ENCODE peak calls at places on chromosomes 7 and 10, in four cellular contexts. W is cardiac septum, E is cardiac fibroblast, X is body of pancreas. K is an unnamed sample.
A peak's percentile ranks its signal among the peaks of the same experiment; 100 is the strongest.

GRCh38 chr7:132458685-132459084 is 117.6 kb downstream of the PLXNA4 start:
- DNase-seq in W (no peak), E (no peak), X (no peak), K (no peak)

GRCh38 chr10:103147645-103148044 is 45.4 kb downstream of the NT5C2 start:
- DNase-seq in W (no peak), E (no peak), X (no peak), K (no peak)

GRCh38 chr7:151632750-151633515 is 113.2 kb upstream of the RHEB start:
- DNase-seq in W (peak; percentile 86), E (peak; percentile 67), X (peak; percentile 57), K (peak; percentile 44)

GRCh38 chr7:42843209-42843800 is 68.6 kb downstream of the C7orf25 start:
- DNase-seq in W (no peak), E (peak; percentile 65), X (peak; percentile 51), K (no peak)

GRCh38 chr7:45224832-45225231 is 67.2 kb downstream of the RAMP3 start:
- DNase-seq in W (no peak), E (no peak), X (no peak), K (no peak)

GRCh38 chr10:88541116-88541626 is 41.9 kb downstream of the RNLS start:
- DNase-seq in W (no peak), E (peak; percentile 72), X (no peak), K (no peak)

GRCh38 chr7:2521952-2522591 is 2.5 kb downstream of the LFNG start:
- DNase-seq in W (no peak), E (peak; percentile 57), X (peak; percentile 64), K (peak; percentile 66)

GRCh38 chr7:26013551-26014083 is 138.4 kb upstream of the NFE2L3 start:
- DNase-seq in W (no peak), E (no peak), X (no peak), K (no peak)

GRCh38 chr7:90952649-90952991 is 311.6 kb upstream of the FZD1 start:
- DNase-seq in W (no peak), E (no peak), X (no peak), K (no peak)

GRCh38 chr7:42454006-42454405 is 217.0 kb upstream of the GLI3 start:
- DNase-seq in W (no peak), E (no peak), X (no peak), K (no peak)

GRCh38 chr7:77979219-77979618 is 180.6 kb downstream of the PHTF2 start:
- DNase-seq in W (no peak), E (no peak), X (no peak), K (no peak)

GRCh38 chr10:79505771-79506351 is 6.5 kb upstream of the EIF5AL1 start:
- DNase-seq in W (no peak), E (no peak), X (no peak), K (no peak)